ENCODE peak calls at places on chromosomes 13 and 19, in four cellular contexts. One of them, this sample, is unnamed.

GRCh38 chr19:33274663-33275558 is 27.4 kb downstream of the CEBPA start:
- DNase-seq in NCI-H748 treated with DMSO at 0.1 percent for 48 hours: no peak
- DNase-seq in uterus: no peak
- DNase-seq in germinal center: no peak
- DNase-seq in this sample: no peak

GRCh38 chr13:39102981-39103490 is 64.8 kb downstream of the NHLRC3 start:
- DNase-seq in uterus: no peak
- DNase-seq in germinal center: no peak
- DNase-seq in NCI-H748 treated with DMSO at 0.1 percent for 48 hours: no peak
- DNase-seq in this sample: no peak

GRCh38 chr13:44755872-44756271 is 179.7 kb upstream of the TSC22D1 start:
- DNase-seq in uterus: no peak
- DNase-seq in germinal center: no peak
- DNase-seq in NCI-H748 treated with DMSO at 0.1 percent for 48 hours: no peak
- DNase-seq in this sample: peak

GRCh38 chr13:113322043-113322461 is 25.0 kb downstream of the LAMP1 start:
- DNase-seq in uterus: no peak
- DNase-seq in NCI-H748 treated with DMSO at 0.1 percent for 48 hours: no peak
- DNase-seq in germinal center: no peak
- DNase-seq in this sample: no peak

GRCh38 chr19:57615346-57615745 is 1.3 kb downstream of the ZNF134 start:
- DNase-seq in NCI-H748 treated with DMSO at 0.1 percent for 48 hours: no peak
- DNase-seq in germinal center: no peak
- DNase-seq in uterus: no peak
- DNase-seq in this sample: no peak

GRCh38 chr19:44627631-44628030 is 14.3 kb downstream of the IGSF23 start:
- DNase-seq in germinal center: no peak
- DNase-seq in uterus: no peak
- DNase-seq in NCI-H748 treated with DMSO at 0.1 percent for 48 hours: no peak
- DNase-seq in this sample: no peak

GRCh38 chr13:97521726-97522125 is 87.8 kb downstream of the RAP2A start:
- DNase-seq in NCI-H748 treated with DMSO at 0.1 percent for 48 hours: peak
- DNase-seq in germinal center: no peak
- DNase-seq in uterus: no peak
- DNase-seq in this sample: no peak

GRCh38 chr19:58395220-58395978 is at the start of gene RNF225:
- DNase-seq in NCI-H748 treated with DMSO at 0.1 percent for 48 hours: no peak
- DNase-seq in germinal center: no peak
- DNase-seq in uterus: no peak
- DNase-seq in this sample: no peak

GRCh38 chr13:48297131-48297786 is 6.3 kb upstream of the RB1 start:
- DNase-seq in NCI-H748 treated with DMSO at 0.1 percent for 48 hours: no peak
- DNase-seq in uterus: no peak
- DNase-seq in germinal center: no peak
- DNase-seq in this sample: no peak

GRCh38 chr13:111629457-111629856 is 309.0 kb downstream of the TEX29 start:
- DNase-seq in uterus: no peak
- DNase-seq in germinal center: no peak
- DNase-seq in NCI-H748 treated with DMSO at 0.1 percent for 48 hours: no peak
- DNase-seq in this sample: no peak

GRCh38 chr13:44425041-44425814 is 51.6 kb downstream of the SERP2 start:
- DNase-seq in germinal center: peak
- DNase-seq in uterus: no peak
- DNase-seq in NCI-H748 treated with DMSO at 0.1 percent for 48 hours: no peak
- DNase-seq in this sample: no peak

GRCh38 chr13:30138511-30138910 is 168.8 kb downstream of the KATNAL1 start:
- DNase-seq in NCI-H748 treated with DMSO at 0.1 percent for 48 hours: no peak
- DNase-seq in uterus: no peak
- DNase-seq in germinal center: no peak
- DNase-seq in this sample: no peak

GRCh38 chr13:74062933-74063332 is 71.3 kb downstream of the KLF12 start:
- DNase-seq in NCI-H748 treated with DMSO at 0.1 percent for 48 hours: no peak
- DNase-seq in germinal center: peak
- DNase-seq in uterus: peak
- DNase-seq in this sample: peak

GRCh38 chr13:110462091-110462490 is 99.4 kb downstream of the RAB20 start:
- DNase-seq in NCI-H748 treated with DMSO at 0.1 percent for 48 hours: no peak
- DNase-seq in germinal center: no peak
- DNase-seq in uterus: no peak
- DNase-seq in this sample: no peak

GRCh38 chr19:43779147-43779819 is 1.5 kb downstream of the KCNN4 start:
- DNase-seq in NCI-H748 treated with DMSO at 0.1 percent for 48 hours: no peak
- DNase-seq in germinal center: no peak
- DNase-seq in uterus: no peak
- DNase-seq in this sample: no peak

GRCh38 chr19:42420055-42420544 is 7.1 kb downstream of the LIPE start:
- DNase-seq in uterus: no peak
- DNase-seq in germinal center: peak
- DNase-seq in NCI-H748 treated with DMSO at 0.1 percent for 48 hours: peak
- DNase-seq in this sample: peak

GRCh38 chr13:65260938-65261880 is 1968.9 kb downstream of the PCDH9 start:
- DNase-seq in germinal center: no peak
- DNase-seq in NCI-H748 treated with DMSO at 0.1 percent for 48 hours: no peak
- DNase-seq in uterus: no peak
- DNase-seq in this sample: no peak

GRCh38 chr19:18225702-18226468 is at the start of gene PDE4C:
- DNase-seq in uterus: peak
- DNase-seq in NCI-H748 treated with DMSO at 0.1 percent for 48 hours: no peak
- DNase-seq in germinal center: no peak
- DNase-seq in this sample: no peak